ENCODE peak calls at places on chromosomes 2 and 18, in five cellular contexts. M, X, W, D and A are unnamed samples.

GRCh38 chr2:67057901-67058703 is 339.0 kb upstream of the ETAA1 start:
- DNase-seq in W (no peak), D (no peak), M (no peak), X (no peak), A (no peak)

GRCh38 chr2:147713349-147713748 is 131.5 kb upstream of the ACVR2A start:
- DNase-seq in W (no peak), X (no peak), M (no peak), D (no peak), A (no peak)

GRCh38 chr2:73223821-73224220 is 9.2 kb downstream of the PRADC1 start:
- DNase-seq in X (no peak), D (no peak), W (no peak), M (no peak), A (no peak)

GRCh38 chr18:7896164-7896563 is 329.0 kb downstream of the PTPRM start:
- DNase-seq in M (no peak), W (no peak), X (no peak), D (no peak), A (no peak)

GRCh38 chr2:186611526-186611925 is 21.7 kb downstream of the ITGAV start:
- DNase-seq in W (no peak), M (no peak), D (no peak), X (no peak), A (no peak)

GRCh38 chr2:224308267-224308911 is 93.5 kb downstream of the FAM124B start:
- DNase-seq in X (no peak), M (no peak), W (no peak), D (no peak), A (no peak)

GRCh38 chr2:240806006-240806405 is 14.0 kb downstream of the KIF1A start:
- DNase-seq in X (no peak), W (no peak), M (no peak), D (no peak), A (peak; percentile 31)

GRCh38 chr2:226788064-226788463 is 11.6 kb downstream of the IRS1 start:
- DNase-seq in D (no peak), W (no peak), X (no peak), M (no peak), A (no peak)

GRCh38 chr2:71799013-71799575 is 345.7 kb downstream of the DYSF start:
- DNase-seq in D (peak; percentile 2), M (no peak), W (no peak), X (no peak), A (peak; percentile 27)

GRCh38 chr18:37441821-37442220 is 123.8 kb downstream of the CELF4 start:
- DNase-seq in W (no peak), X (no peak), M (no peak), D (no peak), A (no peak)

GRCh38 chr2:196166876-196167275 is 4.5 kb downstream of the STK17B start:
- DNase-seq in M (peak; percentile 78), X (no peak), W (no peak), D (no peak), A (no peak)

GRCh38 chr2:195488567-195488966 is 168.5 kb upstream of the SLC39A10 start:
- DNase-seq in M (no peak), W (no peak), D (no peak), X (no peak), A (no peak)

GRCh38 chr2:216015722-216016464 is 2.5 kb upstream of the MREG start:
- DNase-seq in X (no peak), M (no peak), D (no peak), W (no peak), A (no peak)

GRCh38 chr2:236503100-236503499 is 66.5 kb upstream of the ACKR3 start:
- DNase-seq in D (no peak), W (no peak), X (peak; percentile 63), M (no peak), A (peak; percentile 70)

GRCh38 chr2:55550368-55551102 is 31.0 kb downstream of the CFAP36 start:
- DNase-seq in M (peak; percentile 84), W (no peak), D (no peak), X (no peak), A (no peak)

GRCh38 chr2:223047260-223047761 is 4.7 kb upstream of the KCNE4 start:
- DNase-seq in M (no peak), W (no peak), X (no peak), D (no peak), A (no peak)

GRCh38 chr18:75248426-75249191 is 38.0 kb downstream of the TSHZ1 start:
- DNase-seq in D (no peak), X (no peak), W (no peak), M (no peak), A (no peak)

GRCh38 chr2:121099329-121100318 is 185.4 kb downstream of the TFCP2L1 start:
- DNase-seq in D (peak; percentile 45), W (peak; percentile 52), M (no peak), X (peak; percentile 68), A (peak; percentile 83)

GRCh38 chr2:120352701-120353590 is 7.0 kb downstream of the INHBB start:
- DNase-seq in X (no peak), D (no peak), W (no peak), M (no peak), A (no peak)

GRCh38 chr18:74380916-74381315 is 65.3 kb downstream of the C18orf63 start:
- DNase-seq in M (no peak), D (no peak), W (no peak), X (no peak), A (no peak)

GRCh38 chr2:218003265-218003950 is 613 bp upstream of the TNS1 start:
- DNase-seq in M (no peak), D (peak; percentile 43), X (no peak), W (peak; percentile 60), A (no peak)

GRCh38 chr2:105373895-105374401 is 24.9 kb downstream of the FHL2 start:
- DNase-seq in X (no peak), W (no peak), M (no peak), D (no peak), A (no peak)

GRCh38 chr2:105376010-105376409 is 22.8 kb downstream of the FHL2 start:
- DNase-seq in W (no peak), D (no peak), X (no peak), M (peak; percentile 6), A (no peak)

GRCh38 chr2:105373344-105373781 is 25.5 kb downstream of the FHL2 start:
- DNase-seq in M (no peak), W (peak; percentile 75), X (no peak), D (peak; percentile 90), A (no peak)

GRCh38 chr2:105376789-105377231 is 22.0 kb downstream of the FHL2 start:
- DNase-seq in D (no peak), X (no peak), W (no peak), M (peak; percentile 89), A (no peak)

GRCh38 chr2:105375001-105375561 is 23.8 kb downstream of the FHL2 start:
- DNase-seq in M (peak; percentile 46), W (no peak), X (no peak), D (peak; percentile 62), A (no peak)
- H3K27ac ChIP-seq in M (peak overlapping the region; percentile 92), W (peak overlapping the region; percentile 80), X (no peak overlapping the region), D (peak overlapping the region; percentile 71), A (no peak overlapping the region)

GRCh38 chr2:179239838-179240237 is 24.8 kb downstream of the SESTD1 start:
- DNase-seq in M (no peak), X (no peak), D (no peak), W (no peak), A (no peak)

GRCh38 chr2:179238027-179238426 is 26.6 kb downstream of the SESTD1 start:
- DNase-seq in X (no peak), M (no peak), D (no peak), W (no peak), A (no peak)

GRCh38 chr2:179235463-179236108 is 29.0 kb downstream of the SESTD1 start:
- DNase-seq in M (no peak), W (no peak), D (no peak), X (no peak), A (no peak)

GRCh38 chr2:179239194-179239593 is 25.4 kb downstream of the SESTD1 start:
- DNase-seq in D (no peak), X (no peak), M (peak; percentile 39), W (no peak), A (no peak)

DNA sequence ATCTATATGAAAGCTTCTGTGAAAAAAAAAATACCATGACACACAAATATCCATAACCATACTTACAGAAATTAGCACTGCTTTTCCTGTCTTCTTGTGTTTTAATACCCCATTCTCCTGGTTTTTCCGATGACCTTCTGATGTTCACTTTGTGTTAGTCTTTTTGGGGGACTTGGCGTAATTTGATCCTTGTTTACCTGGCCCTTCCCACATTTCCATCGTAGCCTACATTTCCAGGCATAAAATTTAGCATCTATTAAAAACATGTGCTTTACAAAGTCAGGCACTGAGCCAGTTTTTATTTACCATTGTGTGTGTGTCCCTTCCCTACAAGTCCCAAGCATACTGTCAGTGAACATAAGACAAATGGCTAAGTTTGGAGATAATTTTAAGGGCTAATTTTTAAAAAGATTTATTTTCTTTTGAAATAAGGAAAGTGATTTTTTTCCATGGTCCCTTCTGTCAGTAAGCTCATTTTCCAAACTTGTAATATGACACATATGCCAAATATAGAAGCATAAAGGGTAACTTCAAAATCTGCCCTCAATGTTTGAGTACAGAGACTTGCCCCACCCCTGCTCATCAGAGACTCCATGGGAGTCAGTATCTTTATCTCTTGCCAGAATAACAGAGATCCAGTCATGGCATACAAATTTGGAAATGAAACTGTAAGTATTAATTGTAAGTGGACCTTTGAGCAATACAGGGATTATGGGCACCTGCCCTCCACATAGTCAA is 27.3 kb downstream of the SESTD1 start:
- DNase-seq in M (no peak), W (no peak), D (no peak), X (no peak), A (no peak)
- H3K27ac ChIP-seq in M (no peak overlapping the region), W (no peak overlapping the region), D (peak overlapping the region; percentile 43), X (no peak overlapping the region), A (no peak overlapping the region)

GRCh38 chr2:238688197-238689153 is 159.4 kb upstream of the TWIST2 start:
- DNase-seq in D (no peak), W (no peak), M (no peak), X (no peak), A (no peak)
- H3K27ac ChIP-seq in D (no peak overlapping the region), W (no peak overlapping the region), M (no peak overlapping the region), X (no peak overlapping the region), A (no peak overlapping the region)

DNA sequence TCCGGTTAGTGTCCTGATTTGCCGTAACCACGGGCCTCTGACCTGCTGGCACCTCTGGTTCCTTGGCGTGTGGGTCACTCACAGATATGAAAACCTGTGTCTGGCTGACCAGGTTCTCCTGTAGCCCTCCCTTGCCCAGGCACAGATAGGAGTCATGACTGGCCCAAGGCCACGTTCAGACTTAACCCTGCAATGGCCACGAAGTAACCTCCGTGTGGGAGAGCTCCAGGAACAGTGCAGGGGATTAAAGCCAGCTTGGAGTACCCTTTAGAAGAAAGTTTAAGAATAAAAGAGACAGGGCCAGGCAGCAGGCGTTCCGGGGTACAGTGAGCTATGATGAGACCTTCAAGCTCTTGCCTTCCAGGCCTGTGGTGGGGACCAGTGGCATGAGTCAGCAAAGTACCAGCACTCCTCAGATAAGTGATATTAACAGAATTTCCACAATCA is 25.5 kb downstream of the CENPO start:
- DNase-seq in D (peak; percentile 15), M (no peak), W (no peak), X (no peak), A (peak; percentile 46)
- H3K27ac ChIP-seq in D (peak overlapping the region; percentile 39), M (peak overlapping the region; percentile 32), W (no peak overlapping the region), X (peak overlapping the region; percentile 16), A (no peak overlapping the region)

DNA sequence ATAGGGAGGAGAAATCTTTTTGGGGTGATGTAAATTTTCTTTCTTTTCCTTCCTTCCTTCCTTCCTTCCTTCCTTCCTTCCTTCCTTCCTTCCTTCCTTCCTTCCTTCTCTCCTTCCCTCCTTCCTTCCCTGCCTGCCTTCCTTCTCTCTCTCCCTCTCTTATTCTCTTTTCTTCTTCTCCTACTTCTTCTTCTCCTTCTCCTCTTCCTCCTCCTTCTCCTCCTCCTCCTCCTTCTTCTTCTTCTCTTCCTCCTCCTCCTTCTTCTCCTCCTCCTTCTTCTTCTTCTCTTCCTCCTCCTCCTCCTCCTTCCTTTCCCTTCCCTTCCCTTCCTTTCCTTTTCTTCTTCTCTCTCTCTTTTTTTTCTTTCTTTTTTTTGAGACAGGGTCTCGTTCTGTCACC is 59.9 kb downstream of the MYOM1 start:
- DNase-seq in W (no peak), M (no peak), X (no peak), D (no peak), A (no peak)
- H3K27ac ChIP-seq in W (no peak overlapping the region), M (no peak overlapping the region), X (no peak overlapping the region), D (no peak overlapping the region), A (no peak overlapping the region)